ENCODE peak calls at places on chromosome 20, in five cellular contexts. One of them, this sample, is unnamed.

GRCh38 chr20:20207291-20207690 is 155.0 kb downstream of the CFAP61 start:
- DNase-seq in A549: no peak
- DNase-seq in HepG2: no peak
- DNase-seq in GM12878: no peak
- DNase-seq in K562: no peak
- DNase-seq in this sample: no peak

GRCh38 chr20:51768759-51769517 is 748 bp upstream of the ATP9A start:
- DNase-seq in A549: no peak
- DNase-seq in HepG2: no peak
- DNase-seq in GM12878: no peak
- DNase-seq in K562: no peak
- DNase-seq in this sample: no peak

GRCh38 chr20:58389324-58389967 is 417 bp downstream of the VAPB start:
- DNase-seq in A549: no peak
- DNase-seq in HepG2: peak
- DNase-seq in GM12878: no peak
- DNase-seq in K562: peak
- DNase-seq in this sample: no peak

GRCh38 chr20:32585011-32585518 is at the start of gene NOL4L:
- DNase-seq in A549: no peak
- DNase-seq in HepG2: no peak
- DNase-seq in GM12878: no peak
- DNase-seq in K562: peak
- DNase-seq in this sample: peak

GRCh38 chr20:24147479-24147878 is 158.9 kb upstream of the GGTLC1 start:
- DNase-seq in A549: no peak
- DNase-seq in HepG2: no peak
- DNase-seq in GM12878: no peak
- DNase-seq in K562: no peak
- DNase-seq in this sample: no peak

GRCh38 chr20:3679749-3680700 is 1.8 kb downstream of the ADAM33 start:
- DNase-seq in A549: no peak
- DNase-seq in HepG2: no peak
- DNase-seq in GM12878: no peak
- DNase-seq in K562: no peak
- DNase-seq in this sample: no peak

GRCh38 chr20:32050324-32050723 is 1.7 kb upstream of the HCK start:
- DNase-seq in A549: no peak
- DNase-seq in HepG2: no peak
- DNase-seq in GM12878: no peak
- DNase-seq in K562: no peak
- DNase-seq in this sample: no peak

GRCh38 chr20:62159835-62160234 is 16.3 kb downstream of the SS18L1 start:
- DNase-seq in A549: no peak
- DNase-seq in HepG2: no peak
- DNase-seq in GM12878: peak
- DNase-seq in K562: no peak
- DNase-seq in this sample: peak

GRCh38 chr20:32007787-32008616 is 2.2 kb upstream of the CCM2L start:
- DNase-seq in A549: no peak
- DNase-seq in HepG2: no peak
- DNase-seq in GM12878: no peak
- DNase-seq in K562: no peak
- DNase-seq in this sample: no peak

GRCh38 chr20:63006611-63007471 is at the start of gene BHLHE23:
- DNase-seq in A549: no peak
- DNase-seq in HepG2: no peak
- DNase-seq in GM12878: no peak
- DNase-seq in K562: no peak
- DNase-seq in this sample: peak

GRCh38 chr20:59765599-59766177 is 161.3 kb downstream of the PHACTR3 start:
- DNase-seq in A549: no peak
- DNase-seq in HepG2: no peak
- DNase-seq in GM12878: no peak
- DNase-seq in K562: peak
- DNase-seq in this sample: peak

GRCh38 chr20:33169176-33169794 is 1.3 kb downstream of the BPIFA2 start:
- DNase-seq in A549: no peak
- DNase-seq in HepG2: peak
- DNase-seq in GM12878: no peak
- DNase-seq in K562: peak
- DNase-seq in this sample: peak

GRCh38 chr20:47764154-47764734 is 21.0 kb downstream of the SULF2 start:
- DNase-seq in A549: peak
- DNase-seq in HepG2: no peak
- DNase-seq in GM12878: no peak
- DNase-seq in K562: peak
- DNase-seq in this sample: peak

GRCh38 chr20:49268600-49269365 is 9.1 kb downstream of the ZNFX1 start:
- DNase-seq in A549: no peak
- DNase-seq in HepG2: no peak
- DNase-seq in GM12878: no peak
- DNase-seq in K562: no peak
- DNase-seq in this sample: no peak

GRCh38 chr20:43238833-43239232 is 49.1 kb upstream of the PTPRT start:
- DNase-seq in A549: no peak
- DNase-seq in HepG2: no peak
- DNase-seq in GM12878: no peak
- DNase-seq in K562: peak
- DNase-seq in this sample: no peak

GRCh38 chr20:53827996-53828672 is 234.5 kb upstream of the ZNF217 start:
- DNase-seq in A549: no peak
- DNase-seq in HepG2: no peak
- DNase-seq in GM12878: no peak
- DNase-seq in K562: no peak
- DNase-seq in this sample: no peak

GRCh38 chr20:13723015-13723414 is 61.7 kb downstream of the ESF1 start:
- DNase-seq in A549: no peak
- DNase-seq in HepG2: no peak
- DNase-seq in GM12878: no peak
- DNase-seq in K562: no peak
- DNase-seq in this sample: peak

GRCh38 chr20:33791959-33792597 is 19.1 kb upstream of the CHMP4B start:
- DNase-seq in A549: peak
- DNase-seq in HepG2: peak
- DNase-seq in GM12878: no peak
- DNase-seq in K562: peak
- DNase-seq in this sample: peak

GRCh38 chr20:50172347-50173013 is 18.1 kb upstream of the CEBPB start:
- DNase-seq in A549: peak
- DNase-seq in HepG2: peak
- DNase-seq in GM12878: no peak
- DNase-seq in K562: no peak
- DNase-seq in this sample: no peak

GRCh38 chr20:13220857-13221297 is at the start of gene ISM1:
- DNase-seq in A549: peak
- DNase-seq in HepG2: no peak
- DNase-seq in GM12878: no peak
- DNase-seq in K562: no peak
- DNase-seq in this sample: no peak

GRCh38 chr20:49569403-49570115 is 1.6 kb upstream of the PTGIS start:
- DNase-seq in A549: no peak
- DNase-seq in HepG2: no peak
- DNase-seq in GM12878: no peak
- DNase-seq in K562: no peak
- DNase-seq in this sample: no peak

GRCh38 chr20:49290608-49291191 is 12.8 kb upstream of the ZNFX1 start:
- DNase-seq in A549: no peak
- DNase-seq in HepG2: no peak
- DNase-seq in GM12878: no peak
- DNase-seq in K562: no peak
- DNase-seq in this sample: no peak

DNA sequence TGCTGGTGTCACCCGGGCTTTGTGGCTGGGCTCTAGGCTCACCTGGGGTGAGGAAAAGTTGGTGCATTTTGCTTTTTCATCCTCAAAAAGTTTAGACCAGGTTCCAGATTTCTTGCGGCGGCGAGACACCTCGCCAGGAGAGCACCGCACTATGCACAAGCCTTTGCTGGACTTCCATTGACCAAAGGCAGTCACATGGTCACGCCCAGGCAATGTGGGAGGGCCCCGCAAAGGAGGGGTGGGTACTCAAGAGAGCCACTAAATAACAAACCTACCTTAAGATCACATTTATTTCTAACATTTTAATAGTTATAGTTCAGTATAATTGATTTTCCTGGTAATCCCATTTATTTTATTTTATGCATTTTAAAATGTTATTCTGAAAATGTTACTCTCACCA is 3.0 kb upstream of the KIF16B start:
- DNase-seq in A549: peak
- DNase-seq in HepG2: no peak
- DNase-seq in GM12878: no peak
- DNase-seq in K562: peak
- DNase-seq in this sample: no peak
- TF ChIP-seq MYC in A549: no peak
- TF ChIP-seq MYC in HepG2: no peak
- TF ChIP-seq MYC in GM12878: no peak
- TF ChIP-seq MYC in K562: no peak
- TF ChIP-seq MYC in this sample: no peak

DNA sequence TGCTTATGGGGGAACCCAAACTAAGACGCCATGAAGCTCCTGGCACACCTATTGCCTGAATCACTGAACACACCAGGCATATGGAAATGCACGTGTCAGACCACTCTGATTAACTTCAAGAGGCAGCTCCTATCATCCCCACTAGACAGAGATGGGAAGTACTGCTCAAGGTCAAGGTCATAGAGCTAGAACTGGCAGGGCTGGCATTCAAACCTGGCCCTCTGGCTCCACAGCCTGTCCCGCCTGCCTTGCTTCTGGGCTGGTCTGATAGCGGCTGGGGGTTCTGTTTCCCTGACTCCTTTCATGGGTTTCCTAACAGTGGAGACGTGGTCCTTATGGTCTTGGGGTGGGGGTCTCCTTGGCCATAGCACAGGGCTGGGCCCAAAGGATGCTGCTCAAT is 22.6 kb upstream of the DSN1 start:
- DNase-seq in A549: no peak
- DNase-seq in HepG2: no peak
- DNase-seq in GM12878: no peak
- DNase-seq in K562: no peak
- DNase-seq in this sample: no peak
- TF ChIP-seq POLR2A in A549: no peak
- TF ChIP-seq POLR2A in HepG2: no peak
- TF ChIP-seq POLR2A in GM12878: no peak
- TF ChIP-seq POLR2A in K562: no peak
- TF ChIP-seq POLR2A in this sample: no peak

GRCh38 chr20:46710149-46710913 is 882 bp downstream of the SLC2A10 start:
- DNase-seq in A549: no peak
- DNase-seq in HepG2: no peak
- DNase-seq in GM12878: no peak
- DNase-seq in K562: no peak
- DNase-seq in this sample: no peak

GRCh38 chr20:46709459-46710148 is at the start of gene SLC2A10:
- DNase-seq in A549: no peak
- DNase-seq in HepG2: peak
- DNase-seq in GM12878: no peak
- DNase-seq in K562: peak
- DNase-seq in this sample: peak

GRCh38 chr20:46706242-46706641 is 3.2 kb upstream of the SLC2A10 start:
- DNase-seq in A549: no peak
- DNase-seq in HepG2: no peak
- DNase-seq in GM12878: no peak
- DNase-seq in K562: no peak
- DNase-seq in this sample: no peak

GRCh38 chr20:46708172-46708860 is 1.1 kb upstream of the SLC2A10 start:
- DNase-seq in A549: no peak
- DNase-seq in HepG2: peak
- DNase-seq in GM12878: no peak
- DNase-seq in K562: no peak
- DNase-seq in this sample: no peak

DNA sequence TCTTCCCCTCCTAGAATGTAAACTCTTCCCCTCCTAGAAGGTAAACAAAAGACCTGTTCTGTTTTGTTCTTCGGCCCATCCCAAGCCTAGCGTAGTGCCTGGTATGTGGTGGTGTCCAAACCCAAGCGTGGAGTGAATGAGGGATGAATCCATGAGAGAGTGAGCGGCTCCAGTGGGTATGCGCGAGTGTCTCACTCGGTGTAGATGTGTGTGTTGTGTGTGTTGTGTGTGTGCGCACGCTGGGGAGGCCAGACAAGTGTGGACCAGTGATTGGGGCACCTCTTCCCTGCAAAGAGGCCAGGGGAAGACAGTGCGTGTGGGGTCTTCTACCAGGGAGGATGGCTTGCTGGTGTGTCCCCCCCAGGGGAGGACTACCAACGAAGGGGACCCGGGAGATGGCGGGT is 392 bp upstream of the SLC2A10 start:
- DNase-seq in A549: no peak
- DNase-seq in HepG2: no peak
- DNase-seq in GM12878: no peak
- DNase-seq in K562: no peak
- DNase-seq in this sample: no peak
- TF ChIP-seq MYC in A549: no peak
- TF ChIP-seq MYC in HepG2: no peak
- TF ChIP-seq MYC in GM12878: no peak
- TF ChIP-seq MYC in K562: no peak
- TF ChIP-seq MYC in this sample: no peak

DNA sequence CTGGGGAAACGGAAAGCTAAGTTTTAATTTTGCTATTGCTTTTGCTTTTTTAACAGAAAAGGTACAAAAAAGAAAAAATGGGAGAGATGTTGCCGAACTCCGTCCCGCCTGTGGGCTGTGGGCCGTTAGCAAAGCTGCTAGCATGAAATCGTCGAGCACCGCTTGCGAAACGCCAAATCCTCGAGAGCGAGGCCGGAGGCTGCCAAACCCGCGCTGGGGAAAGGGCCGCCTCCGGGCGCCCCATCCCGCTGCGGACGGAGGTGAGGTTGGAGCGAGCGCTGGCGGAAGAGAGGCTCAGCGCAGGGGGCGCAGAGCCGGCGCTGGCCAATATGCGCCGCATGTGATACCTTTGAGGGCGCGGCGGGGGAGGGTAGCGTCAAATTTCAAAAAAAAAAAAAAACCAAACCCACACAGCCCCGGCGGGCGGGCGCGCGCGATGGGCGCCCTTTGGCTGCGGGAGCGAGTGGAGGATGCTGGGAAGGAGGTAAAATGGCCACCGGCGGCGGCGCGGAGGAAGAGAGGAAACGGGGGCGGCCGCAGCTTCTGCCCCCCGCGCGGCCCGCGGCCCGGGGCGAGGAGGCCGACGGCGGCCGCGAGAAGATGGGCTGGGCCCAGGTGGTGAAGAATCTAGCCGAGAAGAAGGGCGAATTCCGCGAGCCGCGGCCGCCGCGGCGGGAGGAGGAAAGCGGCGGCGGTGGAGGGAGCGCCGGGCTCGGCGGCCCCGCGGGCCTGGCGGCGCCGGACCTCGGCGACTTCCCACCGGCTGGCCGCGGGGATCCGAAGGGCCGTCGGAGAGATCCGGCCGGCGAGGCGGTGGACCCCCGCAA is at the start of gene ZCCHC3:
- DNase-seq in A549: peak
- DNase-seq in HepG2: peak
- DNase-seq in GM12878: peak
- DNase-seq in K562: peak
- DNase-seq in this sample: peak
- TF ChIP-seq POLR2A in A549: peak
- TF ChIP-seq POLR2A in HepG2: peak
- TF ChIP-seq POLR2A in GM12878: peak
- TF ChIP-seq POLR2A in K562: peak
- TF ChIP-seq POLR2A in this sample: peak

This sample was measured in NB4.